ENCODE peak calls at places on chromosomes 4 and X, in five cellular contexts. H, P, F, B and Y are unnamed samples.

GRCh38 chr4:170138580-170139194 is 48.9 kb upstream of the AADAT start:
- DNase-seq in H (peak; percentile 46), P (peak; percentile 81), F (peak; percentile 94), B (no peak), Y (no peak)

GRCh38 chr4:105059337-105059736 is 87.3 kb upstream of the TET2 start:
- DNase-seq in H (no peak), P (no peak), F (no peak), B (no peak), Y (no peak)

GRCh38 chrX:63713510-63713909 is 71.5 kb downstream of the ARHGEF9 start:
- DNase-seq in H (peak; percentile 29), P (no peak), F (peak; percentile 48), B (no peak), Y (no peak)

GRCh38 chr4:77931452-77932135 is 69.0 kb downstream of the MRPL1 start:
- DNase-seq in H (no peak), P (no peak), F (no peak), B (no peak), Y (no peak)

GRCh38 chr4:51901363-51901762 is 58.4 kb downstream of the DCUN1D4 start:
- DNase-seq in H (no peak), P (no peak), F (no peak), B (no peak), Y (no peak)

GRCh38 chr4:35151816-35152572 is 1092.3 kb downstream of the ARAP2 start:
- DNase-seq in H (no peak), P (peak; percentile 35), F (peak; percentile 86), B (no peak), Y (no peak)

GRCh38 chr4:40264995-40265909 is 68.4 kb downstream of the RHOH start:
- DNase-seq in H (peak; percentile 23), P (no peak), F (peak; percentile 68), B (no peak), Y (no peak)

GRCh38 chr4:16579866-16580265 is 318.6 kb downstream of the LDB2 start:
- DNase-seq in H (no peak), P (no peak), F (no peak), B (no peak), Y (peak; percentile 81)

GRCh38 chr4:47383829-47384427 is 79.6 kb downstream of the COMMD8 start:
- DNase-seq in H (no peak), P (no peak), F (no peak), B (no peak), Y (peak; percentile 32)

GRCh38 chrX:119512145-119512800 is 44.0 kb downstream of the SLC25A5 start:
- DNase-seq in H (peak; percentile 29), P (no peak), F (peak; percentile 87), B (peak; percentile 3), Y (peak; percentile 87)

GRCh38 chr4:118927976-118928375 is 39.3 kb downstream of the SYNPO2 start:
- DNase-seq in H (peak; percentile 40), P (no peak), F (no peak), B (peak; percentile 35), Y (no peak)

GRCh38 chrX:137195991-137196390 is 162.2 kb upstream of the GPR101 start:
- DNase-seq in H (no peak), P (no peak), F (no peak), B (no peak), Y (no peak)

GRCh38 chr4:87981505-87981904 is 6.0 kb downstream of the SPP1 start:
- DNase-seq in H (no peak), P (no peak), F (no peak), B (no peak), Y (no peak)

GRCh38 chr4:177381762-177382310 is 60.4 kb downstream of the AGA start:
- DNase-seq in H (no peak), P (no peak), F (no peak), B (no peak), Y (no peak)

GRCh38 chr4:11805837-11806236 is 377.1 kb upstream of the HS3ST1 start:
- DNase-seq in H (no peak), P (no peak), F (no peak), B (no peak), Y (peak; percentile 50)

GRCh38 chr4:134390327-134390726 is 188.7 kb upstream of the PABPC4L start:
- DNase-seq in H (no peak), P (no peak), F (no peak), B (no peak), Y (no peak)

GRCh38 chr4:93760284-93760683 is 68.3 kb upstream of the ATOH1 start:
- DNase-seq in H (no peak), P (no peak), F (no peak), B (no peak), Y (no peak)

GRCh38 chr4:23889814-23890269 is at the start of gene PPARGC1A:
- DNase-seq in H (peak; percentile 47), P (no peak), F (peak; percentile 72), B (no peak), Y (peak; percentile 43)

GRCh38 chr4:52657630-52658501 is 1.2 kb downstream of the USP46 start:
- DNase-seq in H (no peak), P (peak; percentile 76), F (peak; percentile 83), B (no peak), Y (peak; percentile 64)

GRCh38 chr4:42953316-42953715 is 60.8 kb downstream of the GRXCR1 start:
- DNase-seq in H (no peak), P (no peak), F (no peak), B (no peak), Y (no peak)

GRCh38 chrX:32126997-32127396 is 1055.2 kb upstream of the FTHL17 start:
- DNase-seq in H (no peak), P (no peak), F (no peak), B (no peak), Y (no peak)

GRCh38 chrX:102934624-102935023 is 2.4 kb upstream of the RAB40AL start:
- DNase-seq in H (no peak), P (no peak), F (peak; percentile 74), B (no peak), Y (peak; percentile 45)

GRCh38 chrX:130555757-130556156 is 154.0 kb downstream of the RBMX2 start:
- DNase-seq in H (no peak), P (no peak), F (no peak), B (no peak), Y (no peak)

GRCh38 chrX:86910027-86910426 is 607.6 kb upstream of the KLHL4 start:
- DNase-seq in H (no peak), P (no peak), F (no peak), B (no peak), Y (no peak)

GRCh38 chr4:86043755-86044592 is 315.9 kb downstream of the MAPK10 start:
- DNase-seq in H (no peak), P (peak; percentile 13), F (peak; percentile 43), B (no peak), Y (no peak)

GRCh38 chrX:50721771-50722521 is 92.0 kb downstream of the SHROOM4 start:
- DNase-seq in H (no peak), P (no peak), F (peak; percentile 80), B (no peak), Y (no peak)

GRCh38 chr4:168877779-168878491 is 132.1 kb downstream of the CBR4 start:
- DNase-seq in H (peak; percentile 64), P (no peak), F (peak; percentile 84), B (no peak), Y (peak; percentile 62)

GRCh38 chr4:35300996-35301774 is 943.1 kb downstream of the ARAP2 start:
- DNase-seq in H (no peak), P (peak; percentile 29), F (peak; percentile 89), B (no peak), Y (no peak)

GRCh38 chr4:3402409-3403103 is 39.2 kb upstream of the HGFAC start:
- DNase-seq in H (peak; percentile 39), P (no peak), F (no peak), B (no peak), Y (peak; percentile 94)

GRCh38 chr4:184649026-184649970 is at the start of the genes CASP3 and PRIMPOL:
- DNase-seq in H (peak; percentile 98), P (no peak), F (peak; percentile 99), B (peak; percentile 67), Y (peak; percentile 96)

GRCh38 chr4:143353797-143354196 is 17.1 kb downstream of the GAB1 start:
- DNase-seq in H (no peak), P (no peak), F (no peak), B (no peak), Y (no peak)
- H3K4me1 ChIP-seq in H (no peaks in the 10 kb centered on the region), P (peaks cover 12% of the 10 kb centered on the region), F (peaks cover 6% of the 10 kb centered on the region), B (peaks cover 77% of the 10 kb centered on the region), Y (peaks cover 29% of the 10 kb centered on the region)

GRCh38 chr4:152100378-152101201 is 339.8 kb upstream of the GATB start:
- DNase-seq in H (no peak), P (no peak), F (no peak), B (no peak), Y (no peak)

GRCh38 chr4:152099555-152099954 is 338.7 kb upstream of the GATB start:
- DNase-seq in H (no peak), P (no peak), F (no peak), B (no peak), Y (no peak)

GRCh38 chr4:152097371-152097770 is 336.6 kb upstream of the GATB start:
- DNase-seq in H (no peak), P (no peak), F (no peak), B (no peak), Y (no peak)

GRCh38 chr4:152099061-152099425 is 338.2 kb upstream of the GATB start:
- DNase-seq in H (no peak), P (no peak), F (no peak), B (no peak), Y (no peak)

DNA sequence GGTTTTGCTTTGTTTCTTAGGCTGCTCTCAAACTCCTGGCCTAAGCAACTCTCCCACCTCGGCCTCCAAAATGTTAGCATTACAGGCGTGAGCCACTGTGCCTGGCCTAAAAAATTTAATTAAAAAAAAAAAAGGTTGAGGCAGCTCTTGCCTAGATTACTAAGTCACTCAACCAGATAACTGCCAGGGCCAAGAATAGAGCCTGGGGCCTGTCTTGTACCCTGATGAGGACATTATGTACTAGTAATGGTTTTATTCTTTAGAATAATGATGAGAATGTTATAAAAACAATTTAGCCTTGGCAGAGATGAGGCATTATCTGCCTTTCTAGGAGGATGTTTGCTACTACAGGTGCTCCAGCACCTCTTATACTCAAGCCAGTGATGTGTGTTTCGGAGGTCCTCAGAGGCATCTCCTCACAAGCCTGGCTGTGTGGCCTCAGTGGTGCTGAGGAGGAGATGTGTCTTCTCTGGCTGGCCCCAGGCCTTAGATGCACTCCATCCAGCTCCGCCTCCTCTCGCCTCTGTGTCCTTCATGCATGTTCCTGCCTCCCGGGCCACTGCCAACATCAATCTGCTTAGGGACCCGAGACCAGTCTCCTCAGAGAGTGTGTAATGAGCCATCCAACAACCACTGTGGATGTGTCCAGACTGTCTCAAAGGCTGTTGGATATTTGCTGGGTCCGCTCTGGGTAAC is 337.7 kb upstream of the GATB start:
- DNase-seq in H (no peak), P (no peak), F (no peak), B (no peak), Y (no peak)
- H3K4me1 ChIP-seq in H (peaks cover 34% of the 10 kb centered on the region), P (no peaks in the 10 kb centered on the region), F (no peaks in the 10 kb centered on the region), B (peaks cover 10% of the 10 kb centered on the region), Y (peaks cover 8% of the 10 kb centered on the region)

GRCh38 chr4:128521634-128522253 is 234.1 kb upstream of the PGRMC2 start:
- DNase-seq in H (no peak), P (no peak), F (no peak), B (no peak), Y (no peak)
- H3K4me1 ChIP-seq in H (peaks cover 70% of the 10 kb centered on the region), P (peaks cover 3% of the 10 kb centered on the region), F (peaks cover 11% of the 10 kb centered on the region), B (peaks cover 89% of the 10 kb centered on the region), Y (peaks cover 78% of the 10 kb centered on the region)

DNA sequence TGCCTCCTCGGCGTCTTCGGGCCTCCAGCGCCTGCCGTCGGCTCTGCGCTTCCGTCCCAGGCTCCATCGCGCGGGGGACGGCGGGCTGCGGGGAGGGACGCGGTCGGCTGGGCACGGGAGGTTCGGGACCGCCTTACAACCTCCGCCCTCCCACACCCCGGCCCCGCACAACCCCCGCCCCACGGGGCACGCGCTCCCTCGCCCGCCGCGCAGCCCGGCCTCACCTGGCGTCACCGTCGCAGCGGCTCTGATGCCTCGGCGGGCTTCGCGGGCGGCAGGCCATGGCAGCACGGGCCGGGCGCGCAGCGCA is 258 bp downstream of the SLBP start:
- DNase-seq in H (no peak), P (no peak), F (no peak), B (no peak), Y (no peak)
- H3K4me1 ChIP-seq in H (peaks cover 71% of the 10 kb centered on the region), P (no peaks in the 10 kb centered on the region), F (no peaks in the 10 kb centered on the region), B (peaks cover 27% of the 10 kb centered on the region), Y (peaks cover 8% of the 10 kb centered on the region)

GRCh38 chrX:17531500-17531899 is 156.5 kb downstream of the NHS start:
- DNase-seq in H (no peak), P (no peak), F (no peak), B (no peak), Y (peak; percentile 35)
- H3K4me1 ChIP-seq in H (peaks cover 21% of the 10 kb centered on the region), P (no peaks in the 10 kb centered on the region), F (no peaks in the 10 kb centered on the region), B (peaks cover 42% of the 10 kb centered on the region), Y (peaks cover 28% of the 10 kb centered on the region)